ENCODE peak calls at places on chromosome 16, in eight cellular contexts. V is NCI-H524; A is EL; X is stimulated activated CD4-positive, alpha-beta T cell treated with anti-CD3 and anti-CD28 coated beads, Interleukin-15, amount 100 ng/mL, for 24 hours; N is caudate nucleus; K is T-helper 1 cell; F is CD8-positive, alpha-beta T cell; C is dermis microvascular lymphatic vessel endothelial cell. P is an unnamed sample.

GRCh38 chr16:27760845-27761176 is 210.9 kb downstream of the KATNIP start:
- DNase-seq in K (no peak), X (no peak), F (no peak), A (no peak), N (no peak), C (no peak), V (no peak), P (no peak)

GRCh38 chr16:58346831-58347371 is 45.4 kb upstream of the GINS3 start:
- DNase-seq in X (no peak), K (no peak), F (no peak), C (no peak), V (peak; percentile 24), A (no peak), N (peak; percentile 21), P (no peak)

GRCh38 chr16:67246081-67246944 is 968 bp downstream of the FHOD1 start:
- DNase-seq in F (peak; percentile 34), C (peak; percentile 49), X (peak; percentile 73), N (peak; percentile 59), A (peak; percentile 91), V (peak; percentile 78), K (peak; percentile 49), P (peak; percentile 42)

GRCh38 chr16:66984902-66985311 is 3.5 kb upstream of the CES4A start:
- DNase-seq in V (no peak), C (no peak), X (peak; percentile 84), F (no peak), A (no peak), N (no peak), K (no peak), P (no peak)

GRCh38 chr16:1708083-1708767 is 2.2 kb downstream of the MAPK8IP3 start:
- DNase-seq in A (no peak), N (no peak), V (peak; percentile 54), K (no peak), X (no peak), C (no peak), F (no peak), P (no peak)

GRCh38 chr16:10240854-10241613 is 58.8 kb upstream of the GRIN2A start:
- DNase-seq in C (no peak), A (no peak), K (no peak), F (no peak), V (no peak), N (no peak), X (no peak), P (no peak)

GRCh38 chr16:23119570-23119969 is 29.7 kb downstream of the USP31 start:
- DNase-seq in F (no peak), K (no peak), V (peak; percentile 62), A (peak; percentile 23), C (no peak), N (no peak), X (no peak), P (no peak)

GRCh38 chr16:68909099-68909733 is 65.9 kb downstream of the TANGO6 start:
- DNase-seq in A (no peak), C (no peak), X (no peak), V (no peak), N (no peak), K (no peak), F (no peak), P (no peak)

GRCh38 chr16:69111216-69111615 is 5.8 kb downstream of the HAS3 start:
- DNase-seq in C (no peak), K (no peak), X (no peak), A (no peak), N (no peak), V (no peak), F (no peak), P (no peak)

GRCh38 chr16:66961065-66961744 is at the start of gene CES3:
- DNase-seq in N (peak; percentile 5), C (peak; percentile 28), F (peak; percentile 17), X (peak; percentile 81), A (peak; percentile 66), K (peak; percentile 36), V (peak; percentile 87), P (no peak)